ENCODE peak calls at places on chromosome 17, in eight cellular contexts. N, P, L, G, H, E, I and Z are unnamed samples.

GRCh38 chr17:27569257-27569722 is 61.7 kb upstream of the LGALS9 start:
- DNase-seq in N (peak), P (peak), L (peak), G (peak), H (no peak), E (peak), I (peak), Z (no peak)

GRCh38 chr17:49901460-49902331 is 53.8 kb upstream of the TAC4 start:
- DNase-seq in N (peak), P (no peak), L (no peak), G (peak), H (no peak), E (no peak), I (no peak), Z (no peak)

GRCh38 chr17:10631048-10631700 is 25.9 kb downstream of the MYH3 start:
- DNase-seq in N (peak), P (peak), L (no peak), G (peak), H (no peak), E (peak), I (peak), Z (no peak)

GRCh38 chr17:31392002-31392855 is 754 bp downstream of the RAB11FIP4 start:
- DNase-seq in N (no peak), P (no peak), L (no peak), G (no peak), H (no peak), E (no peak), I (no peak), Z (peak)

GRCh38 chr17:76385892-76386786 is 1.7 kb downstream of the SPHK1 start:
- DNase-seq in N (peak), P (peak), L (peak), G (peak), H (peak), E (peak), I (peak), Z (no peak)

GRCh38 chr17:38719943-38720641 is 10.0 kb upstream of the CISD3 start:
- DNase-seq in N (no peak), P (no peak), L (no peak), G (no peak), H (no peak), E (no peak), I (no peak), Z (no peak)

GRCh38 chr17:39152134-39152884 is 872 bp upstream of the PLXDC1 start:
- DNase-seq in N (peak), P (no peak), L (no peak), G (no peak), H (no peak), E (no peak), I (no peak), Z (peak)

GRCh38 chr17:64148017-64148631 is 18.2 kb upstream of the ERN1 start:
- DNase-seq in N (no peak), P (peak), L (no peak), G (peak), H (no peak), E (no peak), I (peak), Z (no peak)

GRCh38 chr17:19238167-19238505 is 970 bp downstream of the EPN2 start:
- DNase-seq in N (peak), P (peak), L (no peak), G (peak), H (peak), E (peak), I (peak), Z (no peak)

GRCh38 chr17:61955621-61956020 is 27.8 kb upstream of the INTS2 start:
- DNase-seq in N (no peak), P (no peak), L (no peak), G (no peak), H (no peak), E (no peak), I (no peak), Z (no peak)

GRCh38 chr17:73419896-73420295 is 108.1 kb upstream of the CDC42EP4 start:
- DNase-seq in N (no peak), P (no peak), L (no peak), G (no peak), H (no peak), E (no peak), I (no peak), Z (no peak)

GRCh38 chr17:36850794-36851193 is 86.5 kb upstream of the LHX1 start:
- DNase-seq in N (no peak), P (peak), L (no peak), G (no peak), H (no peak), E (peak), I (peak), Z (no peak)

GRCh38 chr17:65359016-65359415 is 202.4 kb downstream of the AXIN2 start:
- DNase-seq in N (no peak), P (peak), L (no peak), G (no peak), H (no peak), E (peak), I (no peak), Z (no peak)

GRCh38 chr17:72030067-72030899 is 90.5 kb upstream of the SOX9 start:
- DNase-seq in N (peak), P (peak), L (no peak), G (no peak), H (no peak), E (peak), I (peak), Z (no peak)

GRCh38 chr17:7204828-7205461 is 14.7 kb downstream of the DLG4 start:
- DNase-seq in N (peak), P (peak), L (no peak), G (peak), H (peak), E (peak), I (peak), Z (peak)

GRCh38 chr17:12389421-12389820 is 276.3 kb upstream of the MYOCD start:
- DNase-seq in N (no peak), P (no peak), L (no peak), G (no peak), H (no peak), E (no peak), I (no peak), Z (no peak)

GRCh38 chr17:7854851-7855642 is at the start of gene TMEM88:
- DNase-seq in N (no peak), P (no peak), L (no peak), G (no peak), H (no peak), E (peak), I (no peak), Z (no peak)

GRCh38 chr17:27952366-27952765 is 59.2 kb upstream of the LYRM9 start:
- DNase-seq in N (no peak), P (no peak), L (no peak), G (no peak), H (no peak), E (no peak), I (no peak), Z (no peak)

GRCh38 chr17:50785942-50786570 is 18.7 kb upstream of the ANKRD40CL start:
- DNase-seq in N (no peak), P (no peak), L (no peak), G (no peak), H (no peak), E (no peak), I (no peak), Z (peak)